ENCODE peak calls at places on chromosomes 11 and 22, in six cellular contexts. One of them, this sample, is unnamed.

GRCh38 chr11:116786966-116787365 is 857 bp downstream of the ZPR1 start:
- DNase-seq in PC-3: no peak
- DNase-seq in transverse colon: no peak
- DNase-seq in AG09309: no peak
- DNase-seq in upper lobe of right lung: no peak
- DNase-seq in lung: no peak
- DNase-seq in this sample: no peak

GRCh38 chr11:84564180-84564866 is 1062.8 kb downstream of the DLG2 start:
- DNase-seq in PC-3: peak
- DNase-seq in transverse colon: peak
- DNase-seq in AG09309: no peak
- DNase-seq in upper lobe of right lung: no peak
- DNase-seq in lung: no peak
- DNase-seq in this sample: no peak

GRCh38 chr11:72561856-72562255 is 112.4 kb downstream of the PDE2A start:
- DNase-seq in PC-3: no peak
- DNase-seq in transverse colon: no peak
- DNase-seq in AG09309: no peak
- DNase-seq in upper lobe of right lung: peak
- DNase-seq in lung: no peak
- DNase-seq in this sample: no peak

GRCh38 chr22:27554106-27554814 is 247.3 kb downstream of the MN1 start:
- DNase-seq in PC-3: peak
- DNase-seq in transverse colon: peak
- DNase-seq in AG09309: no peak
- DNase-seq in upper lobe of right lung: no peak
- DNase-seq in lung: peak
- DNase-seq in this sample: no peak

GRCh38 chr11:13850256-13851010 is 112.1 kb upstream of the SPON1 start:
- DNase-seq in PC-3: no peak
- DNase-seq in transverse colon: no peak
- DNase-seq in AG09309: no peak
- DNase-seq in upper lobe of right lung: no peak
- DNase-seq in lung: no peak
- DNase-seq in this sample: no peak

GRCh38 chr11:34512810-34513673 is 552 bp downstream of the ELF5 start:
- DNase-seq in PC-3: peak
- DNase-seq in transverse colon: peak
- DNase-seq in AG09309: no peak
- DNase-seq in upper lobe of right lung: peak
- DNase-seq in lung: peak
- DNase-seq in this sample: no peak

GRCh38 chr22:25085930-25086901 is 113.4 kb upstream of the CRYBB3 start:
- DNase-seq in PC-3: no peak
- DNase-seq in transverse colon: no peak
- DNase-seq in AG09309: no peak
- DNase-seq in upper lobe of right lung: no peak
- DNase-seq in lung: no peak
- DNase-seq in this sample: peak

GRCh38 chr22:39973656-39974055 is 13.5 kb downstream of the TMA7B start:
- DNase-seq in PC-3: no peak
- DNase-seq in transverse colon: no peak
- DNase-seq in AG09309: no peak
- DNase-seq in upper lobe of right lung: no peak
- DNase-seq in lung: no peak
- DNase-seq in this sample: no peak

GRCh38 chr11:129333873-129334272 is 41.8 kb upstream of the BARX2 start:
- DNase-seq in PC-3: peak
- DNase-seq in transverse colon: no peak
- DNase-seq in AG09309: no peak
- DNase-seq in upper lobe of right lung: no peak
- DNase-seq in lung: no peak
- DNase-seq in this sample: no peak

GRCh38 chr11:85685820-85686459 is at the start of gene CCDC89:
- DNase-seq in PC-3: peak
- DNase-seq in transverse colon: peak
- DNase-seq in AG09309: peak
- DNase-seq in upper lobe of right lung: peak
- DNase-seq in lung: peak
- DNase-seq in this sample: peak

GRCh38 chr11:6667733-6668374 is 12.2 kb upstream of the DCHS1 start:
- DNase-seq in PC-3: peak
- DNase-seq in transverse colon: no peak
- DNase-seq in AG09309: no peak
- DNase-seq in upper lobe of right lung: no peak
- DNase-seq in lung: no peak
- DNase-seq in this sample: no peak

GRCh38 chr11:119065369-119065768 is 2.2 kb upstream of the VPS11 start:
- DNase-seq in PC-3: peak
- DNase-seq in transverse colon: peak
- DNase-seq in AG09309: no peak
- DNase-seq in upper lobe of right lung: no peak
- DNase-seq in lung: no peak
- DNase-seq in this sample: no peak

GRCh38 chr11:71252782-71253730 is 679 bp upstream of the SHANK2 start:
- DNase-seq in PC-3: peak
- DNase-seq in transverse colon: peak
- DNase-seq in AG09309: peak
- DNase-seq in upper lobe of right lung: peak
- DNase-seq in lung: peak
- DNase-seq in this sample: no peak
- H3K4me3 ChIP-seq in PC-3: peak
- H3K4me3 ChIP-seq in transverse colon: peak
- H3K4me3 ChIP-seq in AG09309: peak
- H3K4me3 ChIP-seq in upper lobe of right lung: peak
- H3K4me3 ChIP-seq in lung: peak
- H3K4me3 ChIP-seq in this sample: peak

GRCh38 chr11:120240866-120241265 is 926 bp downstream of the POU2F3 start:
- DNase-seq in PC-3: no peak
- DNase-seq in transverse colon: no peak
- DNase-seq in AG09309: no peak
- DNase-seq in upper lobe of right lung: no peak
- DNase-seq in lung: no peak
- DNase-seq in this sample: no peak

GRCh38 chr11:120241277-120241676 is 1.3 kb downstream of the POU2F3 start:
- DNase-seq in PC-3: no peak
- DNase-seq in transverse colon: no peak
- DNase-seq in AG09309: no peak
- DNase-seq in upper lobe of right lung: peak
- DNase-seq in lung: peak
- DNase-seq in this sample: no peak

GRCh38 chr11:120238968-120239620 is 846 bp upstream of the POU2F3 start:
- DNase-seq in PC-3: no peak
- DNase-seq in transverse colon: no peak
- DNase-seq in AG09309: no peak
- DNase-seq in upper lobe of right lung: no peak
- DNase-seq in lung: no peak
- DNase-seq in this sample: no peak

GRCh38 chr11:120243221-120243620 is 3.3 kb downstream of the POU2F3 start:
- DNase-seq in PC-3: no peak
- DNase-seq in transverse colon: no peak
- DNase-seq in AG09309: no peak
- DNase-seq in upper lobe of right lung: no peak
- DNase-seq in lung: no peak
- DNase-seq in this sample: no peak

GRCh38 chr11:120239713-120240640 is at the start of gene POU2F3:
- DNase-seq in PC-3: no peak
- DNase-seq in transverse colon: no peak
- DNase-seq in AG09309: no peak
- DNase-seq in upper lobe of right lung: peak
- DNase-seq in lung: no peak
- DNase-seq in this sample: no peak
- H3K4me3 ChIP-seq in PC-3: no peak
- H3K4me3 ChIP-seq in transverse colon: no peak
- H3K4me3 ChIP-seq in AG09309: no peak
- H3K4me3 ChIP-seq in upper lobe of right lung: peak
- H3K4me3 ChIP-seq in lung: no peak
- H3K4me3 ChIP-seq in this sample: peak

GRCh38 chr22:38793721-38794466 is at the start of gene DNAL4:
- DNase-seq in PC-3: peak
- DNase-seq in transverse colon: peak
- DNase-seq in AG09309: peak
- DNase-seq in upper lobe of right lung: peak
- DNase-seq in lung: peak
- DNase-seq in this sample: peak

GRCh38 chr22:38796262-38796957 is 2.5 kb upstream of the DNAL4 start:
- DNase-seq in PC-3: no peak
- DNase-seq in transverse colon: no peak
- DNase-seq in AG09309: no peak
- DNase-seq in upper lobe of right lung: no peak
- DNase-seq in lung: no peak
- DNase-seq in this sample: no peak

GRCh38 chr22:38789606-38790005 is 4.3 kb downstream of the DNAL4 start:
- DNase-seq in PC-3: no peak
- DNase-seq in transverse colon: no peak
- DNase-seq in AG09309: no peak
- DNase-seq in upper lobe of right lung: no peak
- DNase-seq in lung: no peak
- DNase-seq in this sample: no peak

GRCh38 chr22:38795569-38795968 is 1.6 kb upstream of the DNAL4 start:
- DNase-seq in PC-3: no peak
- DNase-seq in transverse colon: no peak
- DNase-seq in AG09309: no peak
- DNase-seq in upper lobe of right lung: no peak
- DNase-seq in lung: no peak
- DNase-seq in this sample: no peak

DNA sequence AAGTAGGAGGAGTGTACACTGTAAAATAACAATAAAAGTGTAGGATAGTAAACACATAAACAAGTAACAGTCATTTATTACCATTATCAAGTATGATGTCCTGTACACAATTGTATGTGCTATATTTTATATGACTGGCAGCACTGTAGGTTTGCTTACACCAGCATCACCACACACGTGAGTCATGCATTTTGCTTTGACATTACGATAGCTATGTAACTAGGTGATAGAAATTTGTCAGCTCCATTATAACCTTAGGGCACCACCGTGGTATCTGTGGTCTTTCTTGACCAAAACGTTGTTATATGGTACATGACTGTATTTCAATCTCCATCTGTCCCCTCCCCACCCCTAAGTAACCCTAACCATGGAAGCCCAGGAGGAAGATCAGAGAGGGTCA is 1.1 kb downstream of the DNAL4 start:
- DNase-seq in PC-3: peak
- DNase-seq in transverse colon: no peak
- DNase-seq in AG09309: no peak
- DNase-seq in upper lobe of right lung: no peak
- DNase-seq in lung: no peak
- DNase-seq in this sample: no peak
- H3K4me3 ChIP-seq in PC-3: peak
- H3K4me3 ChIP-seq in transverse colon: no peak
- H3K4me3 ChIP-seq in AG09309: peak
- H3K4me3 ChIP-seq in upper lobe of right lung: peak
- H3K4me3 ChIP-seq in lung: no peak
- H3K4me3 ChIP-seq in this sample: peak

GRCh38 chr11:114073506-114074381 is 14.2 kb downstream of the ZBTB16 start:
- DNase-seq in PC-3: no peak
- DNase-seq in transverse colon: no peak
- DNase-seq in AG09309: no peak
- DNase-seq in upper lobe of right lung: no peak
- DNase-seq in lung: no peak
- DNase-seq in this sample: no peak
- H3K4me3 ChIP-seq in PC-3: no peak
- H3K4me3 ChIP-seq in transverse colon: no peak
- H3K4me3 ChIP-seq in AG09309: no peak
- H3K4me3 ChIP-seq in upper lobe of right lung: peak
- H3K4me3 ChIP-seq in lung: no peak
- H3K4me3 ChIP-seq in this sample: peak

DNA sequence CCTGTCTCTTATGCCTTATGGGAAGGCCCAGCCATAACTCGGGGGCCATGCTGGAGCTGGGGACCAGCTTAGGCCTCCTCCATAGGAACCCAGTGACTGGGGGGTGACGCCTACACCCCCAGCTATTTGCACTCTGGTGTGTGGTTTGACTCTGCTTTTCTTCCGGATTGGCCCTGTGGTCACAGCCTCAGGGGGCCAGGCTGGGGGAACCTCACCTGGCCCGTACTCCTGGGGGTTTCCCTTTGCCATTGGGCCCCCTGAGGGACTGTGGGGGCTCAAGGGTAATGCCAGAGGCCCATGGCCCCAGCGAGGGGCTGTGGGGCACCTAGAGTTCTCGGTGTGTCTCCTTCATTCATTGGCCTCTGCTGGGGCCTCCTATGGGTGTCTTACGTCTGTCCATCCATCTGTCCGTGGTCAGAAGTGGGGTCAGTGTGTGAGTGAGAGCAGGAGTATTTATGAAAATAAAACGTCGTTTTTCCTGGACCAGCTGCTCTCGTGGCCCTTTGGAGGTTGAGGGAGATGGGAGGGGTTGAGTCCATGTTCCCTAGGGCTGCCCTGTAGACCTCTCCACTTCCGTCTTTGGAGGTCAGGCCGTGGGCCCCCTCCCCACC is 6.3 kb upstream of the SH3BP1 start:
- DNase-seq in PC-3: no peak
- DNase-seq in transverse colon: peak
- DNase-seq in AG09309: no peak
- DNase-seq in upper lobe of right lung: no peak
- DNase-seq in lung: no peak
- DNase-seq in this sample: no peak
- H3K4me3 ChIP-seq in PC-3: no peak
- H3K4me3 ChIP-seq in transverse colon: no peak
- H3K4me3 ChIP-seq in AG09309: no peak
- H3K4me3 ChIP-seq in upper lobe of right lung: no peak
- H3K4me3 ChIP-seq in lung: no peak
- H3K4me3 ChIP-seq in this sample: peak

GRCh38 chr11:68213555-68214172 is 568 bp upstream of the KMT5B start:
- DNase-seq in PC-3: peak
- DNase-seq in transverse colon: peak
- DNase-seq in AG09309: peak
- DNase-seq in upper lobe of right lung: peak
- DNase-seq in lung: peak
- DNase-seq in this sample: peak

GRCh38 chr11:68215087-68215445 is 2.0 kb upstream of the KMT5B start:
- DNase-seq in PC-3: no peak
- DNase-seq in transverse colon: no peak
- DNase-seq in AG09309: no peak
- DNase-seq in upper lobe of right lung: peak
- DNase-seq in lung: no peak
- DNase-seq in this sample: no peak

GRCh38 chr11:68213135-68213515 is at the start of gene KMT5B:
- DNase-seq in PC-3: peak
- DNase-seq in transverse colon: peak
- DNase-seq in AG09309: no peak
- DNase-seq in upper lobe of right lung: peak
- DNase-seq in lung: peak
- DNase-seq in this sample: no peak

GRCh38 chr11:68215524-68216170 is 2.6 kb upstream of the KMT5B start:
- DNase-seq in PC-3: no peak
- DNase-seq in transverse colon: no peak
- DNase-seq in AG09309: no peak
- DNase-seq in upper lobe of right lung: no peak
- DNase-seq in lung: no peak
- DNase-seq in this sample: no peak

GRCh38 chr11:68214173-68215086 is 1.3 kb upstream of the KMT5B start:
- DNase-seq in PC-3: no peak
- DNase-seq in transverse colon: peak
- DNase-seq in AG09309: no peak
- DNase-seq in upper lobe of right lung: peak
- DNase-seq in lung: no peak
- DNase-seq in this sample: no peak
- H3K4me3 ChIP-seq in PC-3: peak
- H3K4me3 ChIP-seq in transverse colon: peak
- H3K4me3 ChIP-seq in AG09309: peak
- H3K4me3 ChIP-seq in upper lobe of right lung: peak
- H3K4me3 ChIP-seq in lung: peak
- H3K4me3 ChIP-seq in this sample: peak

This sample was measured in coronary artery.